ENCODE peak calls at places on chromosome 16, in nine cellular contexts. B is stimulated activated CD4-positive, alpha-beta T cell treated with anti-CD3 and anti-CD28 coated beads, Interleukin-2, amount 100 ng/mL, for 48 hours; Q is GM19239; X is AG09309; E is stromal cell of bone marrow; V is AG08395; I is mammary epithelial cell; U is NCI-H1105 treated with DMSO at 0.1 percent for 48 hours; M is T-cell. C is an unnamed sample.

GRCh38 chr16:4679156-4679853 is 14.1 kb upstream of the NUDT16L1 start:
- DNase-seq in B (no peak), Q (no peak), X (no peak), E (no peak), V (no peak), I (no peak), U (no peak), M (no peak), C (peak; percentile 76)

GRCh38 chr16:84561291-84561690 is 56.6 kb downstream of the COTL1 start:
- DNase-seq in B (no peak), Q (no peak), X (no peak), E (no peak), V (no peak), I (no peak), U (no peak), M (no peak), C (no peak)

GRCh38 chr16:79664407-79664806 is 63.9 kb upstream of the MAF start:
- DNase-seq in B (no peak), Q (no peak), X (no peak), E (no peak), V (no peak), I (no peak), U (no peak), M (no peak), C (no peak)

GRCh38 chr16:20897253-20897896 is 2.8 kb downstream of the DCUN1D3 start:
- DNase-seq in B (no peak), Q (no peak), X (no peak), E (no peak), V (peak; percentile 29), I (peak; percentile 78), U (no peak), M (no peak), C (no peak)

GRCh38 chr16:1153480-1154160 is 714 bp downstream of the CACNA1H start:
- DNase-seq in B (no peak), Q (no peak), X (no peak), E (no peak), V (no peak), I (no peak), U (no peak), M (no peak), C (no peak)

GRCh38 chr16:4538067-4538385 is 547 bp downstream of the CDIP1 start:
- DNase-seq in B (no peak), Q (no peak), X (no peak), E (no peak), V (no peak), I (no peak), U (no peak), M (no peak), C (no peak)

GRCh38 chr16:86252596-86252995 is 257.7 kb upstream of the FOXF1 start:
- DNase-seq in B (no peak), Q (no peak), X (no peak), E (no peak), V (peak; percentile 15), I (peak; percentile 9), U (peak; percentile 2), M (no peak), C (no peak)

GRCh38 chr16:50781518-50781917 is 39.6 kb downstream of the CYLD start:
- DNase-seq in B (no peak), Q (no peak), X (no peak), E (no peak), V (no peak), I (no peak), U (no peak), M (no peak), C (no peak)

GRCh38 chr16:969508-970378 is 1.0 kb downstream of the LMF1 start:
- DNase-seq in B (no peak), Q (no peak), X (no peak), E (no peak), V (peak; percentile 49), I (no peak), U (no peak), M (no peak), C (no peak)

GRCh38 chr16:8950580-8951077 is 13.1 kb downstream of the USP7 start:
- DNase-seq in B (no peak), Q (no peak), X (no peak), E (no peak), V (no peak), I (no peak), U (no peak), M (no peak), C (no peak)

GRCh38 chr16:23771027-23771426 is 16.2 kb downstream of the CHP2 start:
- DNase-seq in B (no peak), Q (no peak), X (no peak), E (no peak), V (no peak), I (peak; percentile 89), U (no peak), M (no peak), C (no peak)

GRCh38 chr16:11768850-11769249 is 26.2 kb upstream of the TXNDC11 start:
- DNase-seq in B (no peak), Q (peak; percentile 12), X (no peak), E (no peak), V (no peak), I (no peak), U (no peak), M (no peak), C (no peak)

GRCh38 chr16:14088155-14088753 is 17.1 kb downstream of the MRTFB start:
- DNase-seq in B (no peak), Q (no peak), X (no peak), E (no peak), V (no peak), I (no peak), U (no peak), M (no peak), C (no peak)

GRCh38 chr16:57791156-57791902 is 11.0 kb downstream of the KIFC3 start:
- DNase-seq in B (no peak), Q (no peak), X (no peak), E (no peak), V (no peak), I (no peak), U (no peak), M (no peak), C (no peak)

GRCh38 chr16:67415872-67416793 is at the start of gene ZDHHC1:
- DNase-seq in B (peak; percentile 58), Q (peak; percentile 75), X (no peak), E (peak; percentile 57), V (peak; percentile 89), I (peak; percentile 53), U (peak; percentile 49), M (peak; percentile 47), C (peak; percentile 76)

GRCh38 chr16:22356930-22357634 is 17.3 kb downstream of the CDR2 start:
- DNase-seq in B (no peak), Q (no peak), X (no peak), E (no peak), V (no peak), I (no peak), U (no peak), M (peak; percentile 27), C (no peak)

GRCh38 chr16:70433456-70434103 is 5.3 kb downstream of the ST3GAL2 start:
- DNase-seq in B (no peak), Q (no peak), X (peak; percentile 67), E (peak; percentile 54), V (peak; percentile 67), I (no peak), U (no peak), M (no peak), C (no peak)

GRCh38 chr16:85963746-85964370 is 64.9 kb downstream of the IRF8 start:
- DNase-seq in B (no peak), Q (no peak), X (no peak), E (no peak), V (no peak), I (no peak), U (peak; percentile 83), M (no peak), C (peak; percentile 50)

GRCh38 chr16:20308801-20309590 is 18.3 kb downstream of the GP2 start:
- DNase-seq in B (no peak), Q (no peak), X (no peak), E (no peak), V (no peak), I (no peak), U (no peak), M (no peak), C (no peak)

GRCh38 chr16:23466162-23466885 is 13.3 kb upstream of the COG7 start:
- DNase-seq in B (no peak), Q (no peak), X (peak; percentile 54), E (peak; percentile 96), V (peak; percentile 62), I (peak; percentile 95), U (no peak), M (no peak), C (no peak)

GRCh38 chr16:58907297-58907696 is 173.2 kb upstream of the GOT2 start:
- DNase-seq in B (no peak), Q (no peak), X (no peak), E (no peak), V (no peak), I (no peak), U (no peak), M (no peak), C (no peak)

GRCh38 chr16:55834044-55834443 is 1.1 kb upstream of the CES1 start:
- DNase-seq in B (no peak), Q (no peak), X (no peak), E (no peak), V (no peak), I (no peak), U (no peak), M (no peak), C (no peak)

GRCh38 chr16:22123759-22124490 is 31.6 kb downstream of the VWA3A start:
- DNase-seq in B (no peak), Q (no peak), X (no peak), E (no peak), V (no peak), I (no peak), U (no peak), M (no peak), C (no peak)

GRCh38 chr16:4140652-4141051 is 24.4 kb upstream of the ADCY9 start:
- DNase-seq in B (no peak), Q (no peak), X (no peak), E (no peak), V (no peak), I (peak; percentile 83), U (peak; percentile 3), M (no peak), C (no peak)

GRCh38 chr16:64434526-64435069 is 687.3 kb downstream of the CDH11 start:
- DNase-seq in B (no peak), Q (no peak), X (no peak), E (no peak), V (no peak), I (no peak), U (no peak), M (no peak), C (no peak)

GRCh38 chr16:81582655-81583441 is 138.2 kb downstream of the CMIP start:
- DNase-seq in B (no peak), Q (no peak), X (no peak), E (no peak), V (peak; percentile 66), I (no peak), U (no peak), M (no peak), C (no peak)

GRCh38 chr16:53991181-53992056 is 287.5 kb downstream of the FTO start:
- DNase-seq in B (no peak), Q (no peak), X (no peak), E (peak; percentile 58), V (no peak), I (no peak), U (peak; percentile 70), M (no peak), C (peak; percentile 29)

GRCh38 chr16:23676924-23677480 is 1.7 kb upstream of the PLK1 start:
- DNase-seq in B (no peak), Q (no peak), X (no peak), E (no peak), V (peak; percentile 34), I (peak; percentile 12), U (no peak), M (no peak), C (no peak)

GRCh38 chr16:86929149-86929871 is 351.0 kb downstream of the FOXL1 start:
- DNase-seq in B (no peak), Q (no peak), X (no peak), E (no peak), V (peak; percentile 52), I (peak; percentile 54), U (no peak), M (no peak), C (no peak)

GRCh38 chr16:72995151-72995881 is 52.6 kb downstream of the ZFHX3 start:
- DNase-seq in B (peak; percentile 13), Q (no peak), X (no peak), E (no peak), V (no peak), I (no peak), U (no peak), M (no peak), C (no peak)

GRCh38 chr16:85002643-85003042 is 8.7 kb downstream of the ZDHHC7 start:
- DNase-seq in B (no peak), Q (peak; percentile 27), X (no peak), E (peak; percentile 56), V (no peak), I (no peak), U (no peak), M (no peak), C (no peak)

C was measured in stomach.